ENCODE peak calls at places on chromosomes 6 and 20, in four cellular contexts. M is fibroblast of the aortic adventitia, C is HCT116, W is nephron progenitor cell. Y is an unnamed sample.

GRCh38 chr6:52973013-52973412 is 22.1 kb downstream of the GSTA4 start:
- DNase-seq in M (no peak), C (no peak), W (no peak), Y (no peak)

GRCh38 chr20:25584905-25585704 is at the start of gene NINL:
- DNase-seq in M (peak), C (no peak), W (peak), Y (peak)

GRCh38 chr20:35206802-35207201 is 19.7 kb upstream of the MMP24 start:
- DNase-seq in M (no peak), C (no peak), W (no peak), Y (no peak)

GRCh38 chr20:17441745-17442144 is 89.4 kb downstream of the BFSP1 start:
- DNase-seq in M (no peak), C (no peak), W (no peak), Y (no peak)

GRCh38 chr20:62952373-62953166 is at the start of gene SLC17A9:
- DNase-seq in M (no peak), C (peak), W (peak), Y (peak)

GRCh38 chr6:81939774-81940165 is 187.3 kb upstream of the TENT5A start:
- DNase-seq in M (no peak), C (no peak), W (no peak), Y (no peak)

GRCh38 chr6:29791786-29792122 is 35.9 kb upstream of the HLA-G start:
- DNase-seq in M (no peak), C (no peak), W (no peak), Y (no peak)

GRCh38 chr6:146785001-146785585 is 186.3 kb downstream of the ADGB start:
- DNase-seq in M (peak), C (peak), W (peak), Y (no peak)

GRCh38 chr6:130632288-130632687 is 194.9 kb upstream of the SMLR1 start:
- DNase-seq in M (peak), C (no peak), W (peak), Y (no peak)

GRCh38 chr6:21538186-21538798 is 55.3 kb upstream of the SOX4 start:
- DNase-seq in M (peak), C (no peak), W (no peak), Y (no peak)

GRCh38 chr20:6140947-6141346 is 18.1 kb upstream of the FERMT1 start:
- DNase-seq in M (no peak), C (no peak), W (no peak), Y (no peak)

GRCh38 chr20:62161347-62161746 is 17.8 kb downstream of the SS18L1 start:
- DNase-seq in M (no peak), C (no peak), W (no peak), Y (no peak)

GRCh38 chr6:145544031-145544430 is 191.3 kb downstream of the EPM2A start:
- DNase-seq in M (peak), C (peak), W (no peak), Y (no peak)

GRCh38 chr20:57788936-57789613 is 79.3 kb upstream of the PMEPA1 start:
- DNase-seq in M (no peak), C (no peak), W (no peak), Y (no peak)

GRCh38 chr20:56187791-56188190 is 60.7 kb upstream of the MC3R start:
- DNase-seq in M (no peak), C (no peak), W (no peak), Y (no peak)

GRCh38 chr6:109840796-109841195 is 137.3 kb upstream of the GPR6 start:
- DNase-seq in M (no peak), C (no peak), W (no peak), Y (no peak)

GRCh38 chr6:93337014-93337413 is 82.3 kb downstream of the EPHA7 start:
- DNase-seq in M (no peak), C (no peak), W (no peak), Y (no peak)

GRCh38 chr6:49918787-49919186 is 45.2 kb downstream of the DEFB114 start:
- DNase-seq in M (no peak), C (no peak), W (peak), Y (no peak)

GRCh38 chr6:87066449-87067288 is 28.2 kb downstream of the CGA start:
- DNase-seq in M (peak), C (peak), W (peak), Y (peak)
- TF ChIP-seq CTCF in M (peak), C (peak), W (peak), Y (peak)

DNA sequence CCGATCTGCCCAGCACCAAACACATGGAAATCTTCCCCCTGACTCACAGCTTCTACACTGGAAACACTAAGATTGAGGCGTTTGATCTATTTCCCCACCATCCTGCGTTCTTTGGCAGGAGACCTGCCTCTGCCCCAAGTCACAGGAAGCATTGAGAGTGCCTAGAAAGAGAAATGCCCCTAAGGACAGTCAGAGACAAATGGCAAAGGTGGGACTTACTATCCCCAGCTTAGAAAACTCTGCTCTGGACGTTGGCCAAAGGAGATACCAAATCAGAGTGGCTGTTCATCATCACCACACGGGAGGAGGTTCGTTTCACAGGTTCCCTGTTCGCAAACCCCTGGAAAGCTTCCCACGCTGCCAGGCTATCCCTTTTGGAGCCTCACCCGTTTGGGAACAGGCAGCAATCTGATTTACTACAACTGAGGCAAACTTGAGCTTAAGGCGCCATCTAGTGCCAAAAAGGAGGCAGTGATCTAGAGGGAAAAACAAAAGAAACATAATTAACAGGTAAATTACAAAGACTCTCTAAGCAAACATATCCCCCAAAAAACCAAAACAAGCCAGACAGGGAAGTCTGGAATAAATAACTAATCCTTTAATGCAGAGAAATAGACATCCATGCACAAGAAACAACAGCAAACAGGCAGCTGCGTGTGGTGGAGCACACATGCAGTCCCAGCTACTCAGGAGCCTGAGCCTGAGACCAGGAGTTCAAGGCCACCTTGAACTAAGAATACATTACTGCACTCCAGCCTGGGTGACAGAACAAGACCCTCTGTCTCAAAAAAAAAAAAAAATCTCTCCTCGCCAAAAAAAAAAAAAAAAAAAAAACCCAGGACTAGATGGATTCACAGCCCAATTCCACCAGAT is 48.4 kb upstream of the SRSF6 start:
- DNase-seq in M (peak), C (peak), W (peak), Y (no peak)
- TF ChIP-seq CTCF in M (peak), C (peak), W (peak), Y (peak)

GRCh38 chr6:74409447-74409846 is 713.4 kb downstream of the CD109 start:
- DNase-seq in M (peak), C (peak), W (no peak), Y (peak)
- TF ChIP-seq CTCF in M (peak), C (peak), W (no peak), Y (peak)

GRCh38 chr6:142302427-142303190 is 802 bp downstream of the ADGRG6 start:
- DNase-seq in M (no peak), C (peak), W (no peak), Y (no peak)

GRCh38 chr6:142303191-142303564 is 1.4 kb downstream of the ADGRG6 start:
- DNase-seq in M (no peak), C (no peak), W (no peak), Y (no peak)

GRCh38 chr6:142300758-142301251 is 1.0 kb upstream of the ADGRG6 start:
- DNase-seq in M (peak), C (peak), W (no peak), Y (no peak)

GRCh38 chr6:142300302-142300701 is 1.5 kb upstream of the ADGRG6 start:
- DNase-seq in M (no peak), C (no peak), W (no peak), Y (no peak)

GRCh38 chr6:142301421-142302391 is at the start of gene ADGRG6:
- DNase-seq in M (no peak), C (peak), W (peak), Y (peak)
- TF ChIP-seq CTCF in M (no peak), C (peak), W (no peak), Y (no peak)

GRCh38 chr6:141610741-141611140 is 522.0 kb upstream of the GJE1 start:
- DNase-seq in M (peak), C (peak), W (no peak), Y (no peak)
- TF ChIP-seq CTCF in M (peak), C (peak), W (no peak), Y (no peak)

GRCh38 chr20:19646963-19647362 is 111.1 kb upstream of the RIN2 start:
- DNase-seq in M (no peak), C (no peak), W (no peak), Y (no peak)

GRCh38 chr20:19649041-19649440 is 109.0 kb upstream of the RIN2 start:
- DNase-seq in M (no peak), C (no peak), W (no peak), Y (no peak)

GRCh38 chr20:19644085-19644484 is 114.0 kb upstream of the RIN2 start:
- DNase-seq in M (no peak), C (no peak), W (no peak), Y (no peak)

GRCh38 chr20:19652591-19653026 is 105.4 kb upstream of the RIN2 start:
- DNase-seq in M (no peak), C (no peak), W (no peak), Y (no peak)

DNA sequence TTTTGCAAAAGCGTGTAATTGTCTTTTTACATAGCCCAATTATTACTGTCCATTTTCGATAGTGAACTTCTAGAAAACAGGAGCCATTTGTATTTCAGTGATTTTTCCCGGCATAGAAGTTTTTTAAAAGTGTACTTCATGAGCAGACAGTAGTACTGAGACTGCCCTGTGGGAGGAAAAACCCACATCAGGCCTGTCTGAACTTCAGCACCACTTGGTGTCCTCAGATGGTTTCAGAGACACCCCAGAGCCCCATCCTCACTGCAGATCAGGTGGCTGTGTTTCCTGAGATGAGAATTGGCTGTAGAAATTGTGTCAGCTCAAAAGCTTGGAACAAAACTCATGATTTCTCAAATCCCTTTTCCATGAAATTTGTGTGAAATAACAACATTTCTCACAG is 110.1 kb upstream of the RIN2 start:
- DNase-seq in M (no peak), C (no peak), W (no peak), Y (no peak)
- TF ChIP-seq CTCF in M (no peak), C (no peak), W (no peak), Y (no peak)

Y was measured in GM06990.